ENCODE peak calls at places on chromosomes 12 and 14, in four cellular contexts. O is IMR-90, K is GM12878, M is K562. T is an unnamed sample.

GRCh38 chr12:132530451-132530850 is 40.5 kb downstream of the FBRSL1 start:
- DNase-seq in M (no peak), K (no peak), O (no peak), T (no peak)

GRCh38 chr12:4355843-4356327 is 23.6 kb downstream of the FGF23 start:
- DNase-seq in M (peak), K (no peak), O (peak), T (no peak)

GRCh38 chr12:78385541-78385940 is 479.0 kb upstream of the SYT1 start:
- DNase-seq in K (no peak), O (peak), M (no peak), T (no peak)

GRCh38 chr12:4288296-4289019 is 14.9 kb downstream of the CCND2 start:
- DNase-seq in O (no peak), K (no peak), M (no peak), T (no peak)

GRCh38 chr12:47271800-47272230 is 192.1 kb upstream of the AMIGO2 start:
- DNase-seq in O (no peak), K (no peak), M (no peak), T (peak)

GRCh38 chr12:96617178-96617577 is 127.8 kb downstream of the CFAP54 start:
- DNase-seq in K (no peak), M (peak), O (no peak), T (no peak)

GRCh38 chr14:30600907-30601578 is 21.1 kb upstream of the SCFD1 start:
- DNase-seq in M (no peak), K (no peak), O (peak), T (no peak)

GRCh38 chr12:6767592-6768384 is 1.6 kb downstream of the PTMS start:
- DNase-seq in K (no peak), O (peak), M (peak), T (no peak)

GRCh38 chr14:38527502-38527878 is 271.6 kb upstream of the CLEC14A start:
- DNase-seq in K (no peak), M (no peak), O (no peak), T (no peak)

GRCh38 chr12:83049306-83049705 is 362.6 kb downstream of the TMTC2 start:
- DNase-seq in M (no peak), K (no peak), O (no peak), T (no peak)
- TF ChIP-seq ELK1 in M (no peak), K (no peak), O (no peak), T (no peak)

GRCh38 chr14:103296007-103296406 is 38.0 kb upstream of the EIF5 start:
- DNase-seq in K (no peak), M (no peak), O (peak), T (peak)

GRCh38 chr14:103296987-103297386 is 37.0 kb upstream of the EIF5 start:
- DNase-seq in M (no peak), K (no peak), O (no peak), T (no peak)

GRCh38 chr14:103302966-103303365 is 31.1 kb upstream of the EIF5 start:
- DNase-seq in K (no peak), O (peak), M (no peak), T (no peak)

GRCh38 chr14:103298620-103299019 is 35.4 kb upstream of the EIF5 start:
- DNase-seq in M (no peak), K (no peak), O (no peak), T (no peak)

DNA sequence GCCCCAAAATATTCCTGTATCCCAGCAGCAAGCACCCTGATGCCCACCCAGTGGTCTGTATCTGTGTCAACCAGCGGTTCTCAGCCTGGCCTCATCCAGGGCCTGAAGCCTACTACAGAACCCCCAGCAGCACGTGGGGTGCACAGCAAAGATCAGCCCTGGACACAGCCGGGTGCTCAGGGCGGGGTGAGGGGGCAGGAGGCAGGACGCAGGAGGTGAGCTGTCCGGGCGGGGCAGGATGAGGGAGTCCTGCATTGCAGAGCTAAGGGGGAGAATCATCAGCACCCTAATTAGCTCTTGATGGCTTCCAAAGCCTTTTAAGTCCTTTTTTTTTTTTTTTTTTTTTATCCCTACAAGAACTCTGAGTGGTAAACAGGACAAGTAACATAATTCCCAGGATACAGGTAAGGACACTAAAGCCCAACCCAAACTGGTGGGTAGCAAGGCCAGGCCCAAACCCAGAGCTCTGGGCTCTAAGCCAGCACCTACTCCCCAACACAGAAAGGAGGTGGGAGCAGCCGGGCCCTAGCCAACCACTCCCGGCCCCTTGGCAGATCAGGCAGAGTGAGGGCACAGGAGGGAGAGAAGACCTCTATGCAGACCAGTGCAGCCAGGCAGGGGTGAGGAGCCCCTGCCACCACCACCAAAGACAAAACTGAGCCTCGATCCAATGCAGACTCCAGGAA is 32.4 kb upstream of the EIF5 start:
- DNase-seq in O (no peak), K (no peak), M (peak), T (no peak)
- TF ChIP-seq ELK1 in O (no peak), K (no peak), M (no peak), T (no peak)

GRCh38 chr12:111442301-111443045 is 36.8 kb downstream of the SH2B3 start:
- DNase-seq in K (no peak), O (no peak), M (no peak), T (no peak)
- TF ChIP-seq ELK1 in K (no peak), O (no peak), M (no peak), T (no peak)

GRCh38 chr14:77033622-77034521 is 5.4 kb upstream of the IRF2BPL start:
- DNase-seq in K (peak), M (no peak), O (peak), T (peak)

GRCh38 chr14:77032483-77032853 is 4.0 kb upstream of the IRF2BPL start:
- DNase-seq in K (no peak), M (no peak), O (no peak), T (no peak)

GRCh38 chr14:77028384-77029246 is at the start of gene IRF2BPL:
- DNase-seq in O (peak), K (peak), M (peak), T (peak)

GRCh38 chr14:77032854-77033621 is 4.5 kb upstream of the IRF2BPL start:
- DNase-seq in M (no peak), O (peak), K (no peak), T (peak)

DNA sequence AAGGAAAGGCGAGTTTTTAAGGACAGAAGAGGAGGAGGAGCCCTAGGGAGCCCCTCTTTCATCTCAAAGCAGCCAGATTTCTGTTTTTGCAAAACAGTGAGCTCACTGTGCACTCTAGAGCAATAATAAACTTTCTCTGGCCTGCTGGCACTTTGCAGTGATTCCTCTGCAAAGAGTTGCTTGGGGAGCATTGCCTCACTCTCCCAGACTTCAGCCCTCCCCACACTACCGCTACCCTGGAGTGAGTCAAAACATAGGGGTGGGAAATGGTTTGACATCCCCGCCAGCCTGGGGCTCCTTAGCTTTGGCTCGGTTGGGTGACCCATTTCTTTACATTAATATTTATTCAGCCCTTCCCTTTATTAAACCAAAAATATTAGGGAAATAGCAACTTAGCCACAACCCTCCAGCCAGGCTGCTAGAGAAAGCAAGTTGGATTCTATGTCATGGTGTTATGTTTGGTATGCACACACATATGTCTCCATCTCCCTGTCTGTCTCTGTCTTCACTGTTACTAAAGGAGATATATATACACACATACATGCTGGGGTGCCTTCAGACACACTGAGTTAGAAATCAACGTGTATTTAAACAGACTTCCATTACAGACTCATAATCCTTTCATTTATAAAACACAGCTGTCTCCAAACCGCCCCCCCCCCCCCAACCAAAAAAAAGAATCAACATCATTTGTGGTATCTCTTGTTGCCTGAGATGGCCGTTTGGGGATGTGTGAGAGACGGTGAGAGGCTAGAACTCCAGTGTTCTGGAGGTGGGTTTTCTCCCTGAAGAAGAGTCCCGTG is 3.4 kb upstream of the IRF2BPL start:
- DNase-seq in K (no peak), M (no peak), O (peak), T (no peak)
- TF ChIP-seq ELK1 in K (no peak), M (no peak), O (no peak), T (no peak)

DNA sequence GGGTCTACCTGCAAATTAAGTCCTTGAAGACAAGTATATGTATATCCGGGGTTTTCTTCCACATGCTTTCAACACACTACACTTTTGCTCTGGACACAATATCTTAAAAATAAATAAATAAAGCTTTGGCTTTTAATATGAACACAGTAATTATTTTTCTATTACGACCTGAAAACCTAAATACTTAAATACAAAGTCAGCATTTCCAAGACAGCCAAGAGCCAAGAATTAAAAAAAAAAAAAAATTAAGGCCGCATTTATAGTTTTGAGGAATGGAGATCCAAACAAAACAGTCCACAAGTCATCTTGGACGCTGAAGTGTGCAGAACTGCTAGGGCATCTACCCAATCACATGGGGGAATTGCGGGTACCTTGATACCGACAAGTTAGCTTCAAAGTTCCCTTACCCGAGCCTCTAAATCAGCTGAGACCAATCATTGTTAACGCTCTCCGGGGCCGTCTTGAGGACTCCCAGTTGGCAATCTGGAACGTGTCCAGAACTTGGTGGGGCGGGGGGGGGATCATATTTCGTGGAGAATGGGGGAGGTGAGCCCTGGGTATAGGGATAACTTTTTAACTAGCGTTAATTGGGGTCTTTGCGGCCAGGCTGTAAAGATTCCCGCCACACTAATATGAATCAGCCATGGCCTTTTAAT is 731 bp upstream of the PCNX4 start:
- DNase-seq in K (no peak), M (peak), O (peak), T (peak)
- TF ChIP-seq ELK1 in K (no peak), M (no peak), O (no peak), T (no peak)

DNA sequence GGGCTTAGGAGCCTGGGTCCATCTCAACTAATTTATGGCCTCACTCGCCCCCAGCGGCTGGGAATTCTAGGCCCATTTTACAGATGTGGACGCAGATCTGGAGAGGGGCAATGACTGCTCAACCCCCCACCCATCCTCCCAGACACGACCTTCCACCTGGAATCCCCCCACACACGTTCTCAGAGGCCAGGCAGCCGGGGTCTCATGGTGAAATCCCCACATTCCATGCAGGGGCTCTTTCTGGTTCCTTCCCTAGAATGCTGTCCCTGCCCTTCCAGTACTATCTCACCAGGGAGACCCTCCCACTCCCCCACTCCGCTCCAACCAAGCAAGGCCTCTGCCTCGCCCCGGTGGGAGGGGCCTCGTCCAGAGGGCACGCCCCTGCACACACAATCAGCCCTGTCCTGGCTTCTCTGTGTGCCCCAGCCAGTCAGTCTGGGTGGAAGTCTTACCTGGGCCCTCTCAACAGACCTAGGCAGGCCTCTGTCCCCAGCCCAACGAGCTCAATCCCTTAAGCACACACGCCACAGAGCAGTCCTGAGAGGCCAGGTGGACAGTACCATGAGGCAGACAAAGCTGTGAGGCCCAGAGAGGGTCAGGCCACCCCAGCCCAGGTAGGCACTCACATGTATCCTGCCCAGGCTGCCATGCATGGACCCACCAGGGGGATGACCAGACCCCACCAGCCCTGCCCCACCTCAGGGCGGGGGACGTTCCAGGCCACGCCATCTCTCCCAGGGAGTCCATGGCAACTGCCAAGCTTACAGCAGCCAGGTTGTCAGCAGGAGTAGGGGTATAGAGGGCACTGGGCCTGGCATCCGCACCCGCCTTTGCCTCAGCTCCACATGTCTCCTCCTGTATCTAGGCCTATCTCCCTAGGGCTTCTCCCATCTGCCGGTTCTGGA is 1.3 kb upstream of the ANKRD9 start:
- DNase-seq in K (no peak), M (peak), O (no peak), T (no peak)
- TF ChIP-seq ELK1 in K (no peak), M (no peak), O (no peak), T (no peak)